ENCODE peak calls at places on chromosomes 13 and 19, in four cellular contexts. O is GM04504, Z is AG10803, J is IMR-90. Q is an unnamed sample.

GRCh38 chr13:63209330-63210017 is 1793.8 kb upstream of the PCDH20 start:
- DNase-seq in O (no peak), Z (peak; percentile 1), J (peak; percentile 65), Q (no peak)

GRCh38 chr19:41914906-41915247 is 13.4 kb downstream of the ERFL start:
- DNase-seq in J (no peak), O (no peak), Z (no peak), Q (no peak)

GRCh38 chr13:107296804-107297203 is 728.9 kb upstream of the ARGLU1 start:
- DNase-seq in O (no peak), J (peak; percentile 71), Z (no peak), Q (no peak)

GRCh38 chr13:113468461-113469147 is 15.3 kb upstream of the ADPRHL1 start:
- DNase-seq in Z (no peak), J (no peak), O (no peak), Q (peak; percentile 84)

GRCh38 chr13:48383384-48383783 is 29.5 kb downstream of the LPAR6 start:
- DNase-seq in O (no peak), Z (no peak), J (no peak), Q (no peak)

GRCh38 chr19:39444598-39445257 is 654 bp upstream of the SUPT5H start:
- DNase-seq in O (no peak), Z (peak; percentile 32), J (no peak), Q (no peak)

GRCh38 chr19:29450306-29450705 is 75.5 kb upstream of the VSTM2B start:
- DNase-seq in J (no peak), O (no peak), Z (no peak), Q (no peak)

GRCh38 chr19:43470288-43470687 is 4.9 kb upstream of the LYPD3 start:
- DNase-seq in J (peak; percentile 93), Z (no peak), O (no peak), Q (no peak)

GRCh38 chr19:28864577-28865042 is 348.3 kb downstream of the UQCRFS1 start:
- DNase-seq in Z (no peak), J (peak; percentile 7), O (no peak), Q (peak; percentile 45)

GRCh38 chr13:61339054-61339621 is 76.5 kb downstream of the PCDH20 start:
- DNase-seq in O (no peak), Z (no peak), J (no peak), Q (no peak)

GRCh38 chr13:102770435-102770834 is 3.2 kb downstream of the TEX30 start:
- DNase-seq in O (no peak), Z (no peak), J (no peak), Q (no peak)

GRCh38 chr19:1003283-1003682 is 3.1 kb downstream of the GRIN3B start:
- DNase-seq in O (no peak), Z (no peak), J (no peak), Q (no peak)

GRCh38 chr19:38263696-38264485 is 482 bp upstream of the SPINT2 start:
- DNase-seq in Z (peak; percentile 81), J (peak; percentile 45), O (no peak), Q (peak; percentile 99)

GRCh38 chr13:38415233-38415632 is 65.6 kb downstream of the UFM1 start:
- DNase-seq in Z (no peak), O (no peak), J (no peak), Q (no peak)

GRCh38 chr13:62629618-62630017 is 1214.0 kb upstream of the PCDH20 start:
- DNase-seq in J (no peak), Z (no peak), O (no peak), Q (no peak)

GRCh38 chr19:19591133-19591825 is 27.2 kb downstream of the PBX4 start:
- DNase-seq in Z (peak; percentile 97), J (peak; percentile 99), O (peak; percentile 92), Q (no peak)

GRCh38 chr13:52414963-52415362 is 9.0 kb upstream of the THSD1 start:
- DNase-seq in O (peak; percentile 14), J (peak; percentile 69), Z (peak; percentile 73), Q (no peak)

GRCh38 chr19:13085673-13086072 is 17.0 kb downstream of the LYL1 start:
- DNase-seq in J (no peak), O (no peak), Z (no peak), Q (no peak)

GRCh38 chr19:13299838-13300237 is 149.6 kb downstream of the IER2 start:
- DNase-seq in J (no peak), O (no peak), Z (no peak), Q (no peak)

GRCh38 chr19:33203529-33203928 is 9.4 kb downstream of the LRP3 start:
- DNase-seq in Z (no peak), O (no peak), J (no peak), Q (no peak)

GRCh38 chr19:49613374-49613773 is 22.4 kb downstream of the PRR12 start:
- DNase-seq in J (no peak), O (no peak), Z (no peak), Q (no peak)

GRCh38 chr19:41230067-41230857 is 11.2 kb downstream of the AXL start:
- DNase-seq in O (no peak), Z (no peak), J (no peak), Q (no peak)

GRCh38 chr19:2294377-2295335 is 12.7 kb upstream of the PEAK3 start:
- DNase-seq in J (peak; percentile 54), O (peak; percentile 85), Z (peak; percentile 90), Q (no peak)

GRCh38 chr13:33261426-33262068 is 24.0 kb downstream of the STARD13 start:
- DNase-seq in Z (no peak), J (peak; percentile 31), O (no peak), Q (no peak)

GRCh38 chr19:38290631-38291147 is 13.4 kb upstream of the C19orf33 start:
- DNase-seq in J (peak; percentile 98), Z (peak; percentile 91), O (peak; percentile 92), Q (no peak)

GRCh38 chr13:75357576-75358295 is 124.2 kb downstream of the TBC1D4 start:
- DNase-seq in Z (peak; percentile 50), J (peak; percentile 68), O (no peak), Q (peak; percentile 46)

GRCh38 chr13:101307181-101307701 is 109.1 kb downstream of the NALCN start:
- DNase-seq in Z (peak; percentile 97), O (peak; percentile 48), J (peak; percentile 90), Q (no peak)

GRCh38 chr19:45863840-45864628 is at the start of gene FOXA3:
- DNase-seq in J (peak; percentile 17), O (no peak), Z (no peak), Q (peak; percentile 16)

GRCh38 chr19:1774999-1775772 is 21.9 kb downstream of the ONECUT3 start:
- DNase-seq in J (no peak), Z (no peak), O (no peak), Q (no peak)

Q was measured in NCI-H345.